ENCODE peak calls at places on chromosomes 4 and X, in eight cellular contexts. D is thoracic aorta, X is transverse colon, E is breast epithelium, V is left lung, F is adrenal gland, N is cardiac muscle cell, A is tibial artery. W is an unnamed sample. For H3K4me1, the result is how much of the 10 kb centered on the place peaks cover.

GRCh38 chrX:64218023-64218422 is 12.4 kb downstream of the ASB12 start:
- DNase-seq in E (no peak), X (no peak), F (no peak), N (no peak), D (no peak), A (no peak), V (no peak), W (no peak)

GRCh38 chr4:66574145-66574978 is 904.1 kb upstream of the EPHA5 start:
- DNase-seq in D (no peak), N (peak), V (no peak), A (no peak), E (no peak), X (no peak), F (no peak), W (no peak)

GRCh38 chrX:119190251-119190651 is 45.8 kb upstream of the PGRMC1 start:
- DNase-seq in A (no peak), F (peak), E (no peak), V (no peak), X (no peak), D (no peak), N (peak), W (no peak)

GRCh38 chr4:164501074-164501473 is 252.9 kb upstream of the SMIM31 start:
- DNase-seq in F (no peak), X (no peak), E (no peak), A (no peak), V (no peak), D (no peak), N (no peak), W (no peak)

GRCh38 chrX:1403228-1403627 is 11.3 kb upstream of the SLC25A6 start:
- DNase-seq in F (no peak), X (no peak), V (peak), N (no peak), E (no peak), A (peak), D (no peak), W (peak)

GRCh38 chr4:98546910-98547544 is 111.4 kb downstream of the TSPAN5 start:
- DNase-seq in N (peak), D (no peak), E (peak), F (peak), X (no peak), V (no peak), A (peak), W (no peak)

GRCh38 chr4:106334732-106335131 is 18.4 kb downstream of the AIMP1 start:
- DNase-seq in A (no peak), N (no peak), V (no peak), X (no peak), F (no peak), E (no peak), D (no peak), W (no peak)

GRCh38 chr4:7890635-7891393 is 48.8 kb downstream of the AFAP1 start:
- DNase-seq in V (no peak), E (no peak), F (no peak), D (no peak), N (peak), A (no peak), X (no peak), W (no peak)

GRCh38 chr4:78624048-78624447 is 72.5 kb downstream of the ANXA3 start:
- DNase-seq in V (no peak), E (no peak), A (no peak), N (no peak), F (no peak), D (no peak), X (no peak), W (no peak)

GRCh38 chrX:45900751-45901150 is 644.5 kb downstream of the ZNF674 start:
- DNase-seq in E (no peak), N (peak), V (no peak), A (no peak), D (no peak), F (no peak), X (no peak), W (no peak)

GRCh38 chr4:186805020-186805820 is 81.6 kb upstream of the FAT1 start:
- DNase-seq in V (no peak), E (no peak), X (no peak), A (no peak), N (no peak), D (no peak), F (no peak), W (no peak)

GRCh38 chr4:80112236-80112635 is 39.2 kb upstream of the ANTXR2 start:
- DNase-seq in A (no peak), D (no peak), X (no peak), E (no peak), F (no peak), V (no peak), N (peak), W (no peak)

DNA sequence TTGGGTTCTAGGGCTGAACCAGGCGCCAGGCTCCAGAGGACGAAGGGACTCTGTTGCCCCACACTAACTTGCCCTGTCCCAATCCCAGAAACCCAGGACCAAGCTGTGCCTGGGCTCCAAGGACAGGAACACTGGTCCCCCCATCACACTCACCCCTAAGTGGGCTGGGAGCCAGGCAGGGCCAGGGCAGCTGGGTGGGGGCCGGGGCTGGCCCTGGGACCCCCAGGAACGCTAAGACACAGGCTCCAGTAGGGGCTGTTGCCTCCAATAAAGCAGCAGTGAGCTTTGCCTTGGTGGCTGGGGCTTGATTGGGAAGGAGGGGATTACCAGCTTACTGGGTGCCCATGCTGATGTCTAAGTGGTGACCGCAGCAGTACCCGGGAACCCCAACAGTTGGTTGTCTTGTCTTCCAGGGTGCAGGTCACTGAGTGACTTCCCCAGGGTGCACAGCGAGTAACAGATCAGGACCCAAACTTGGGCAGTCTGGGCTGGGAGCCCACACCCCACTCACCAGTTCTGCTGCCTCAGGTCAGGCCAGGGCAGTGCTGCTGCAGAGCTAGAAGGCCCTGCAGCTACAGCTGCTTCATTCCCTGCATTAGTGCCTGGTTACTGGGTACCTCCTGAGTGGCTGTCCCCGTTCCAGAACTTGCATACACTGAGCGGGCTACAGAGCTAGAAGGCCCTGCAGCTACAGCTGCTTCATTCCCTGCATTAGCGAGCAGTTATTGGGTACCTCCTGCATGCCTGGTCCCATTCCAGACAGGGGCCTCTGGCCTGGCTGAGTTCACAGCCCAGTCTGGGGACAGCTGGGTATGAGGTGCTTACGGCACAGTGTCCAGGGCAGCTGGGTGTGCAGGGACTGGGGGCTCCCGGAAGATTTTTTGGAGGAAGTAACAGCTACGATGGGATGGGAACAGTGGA is 9.4 kb upstream of the ADD1 start:
- DNase-seq in A (peak), D (no peak), N (no peak), V (peak), X (peak), F (peak), E (no peak), W (peak)
- H3K4me1 ChIP-seq in A (under half), D (under half), N (under half), V (half or more), X (under half), F (under half), E (under half), W (under half)

GRCh38 chrX:68807818-68808217 is 21.0 kb upstream of the EFNB1 start:
- DNase-seq in A (no peak), E (no peak), F (no peak), X (no peak), N (peak), D (no peak), V (no peak), W (no peak)

DNA sequence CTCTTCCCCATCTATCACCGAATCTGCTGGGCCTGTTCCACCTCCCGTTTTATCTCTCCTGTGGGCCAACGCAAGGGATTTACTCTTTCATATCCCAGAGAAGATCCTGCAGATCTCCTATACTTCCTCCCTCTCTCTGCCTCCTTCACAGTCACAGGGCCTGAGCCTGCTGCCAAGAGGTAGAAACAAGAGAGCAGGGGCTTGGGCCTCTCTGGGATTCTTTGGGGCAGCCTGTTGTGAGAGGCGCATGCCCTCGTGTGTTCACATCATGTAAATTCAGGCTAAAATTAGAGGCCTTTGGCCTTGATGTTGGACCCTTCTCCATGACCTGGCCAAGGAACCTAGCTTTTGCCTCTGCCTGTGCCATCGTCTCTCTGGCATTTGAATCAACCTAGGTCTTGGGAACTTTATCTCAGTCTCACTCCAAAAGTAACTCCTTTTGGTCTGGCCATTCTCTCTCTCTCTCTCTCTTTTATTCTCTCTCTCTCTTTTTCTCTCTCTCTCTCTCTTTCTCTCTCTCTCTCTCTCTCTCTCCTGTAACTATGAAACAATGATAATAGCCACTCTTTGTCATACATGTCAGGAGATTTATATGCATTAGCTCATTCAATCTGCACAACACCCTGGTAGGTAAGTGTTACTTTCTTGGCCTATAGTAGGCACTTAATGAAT is 20.0 kb upstream of the EFNB1 start:
- DNase-seq in X (no peak), D (no peak), A (no peak), E (no peak), V (no peak), F (no peak), N (peak), W (no peak)
- TF ChIP-seq CTCF in X (no peak), D (no peak), A (no peak), E (no peak), V (no peak), F (peak), N (peak), W (no peak)

GRCh38 chr4:1179089-1179441 is 6.7 kb upstream of the SPON2 start:
- DNase-seq in N (no peak), E (no peak), A (no peak), V (no peak), D (no peak), X (no peak), F (no peak), W (no peak)

GRCh38 chr4:1175635-1176229 is 3.3 kb upstream of the SPON2 start:
- DNase-seq in D (no peak), F (no peak), E (no peak), A (no peak), N (no peak), X (no peak), V (no peak), W (no peak)

GRCh38 chr4:1176398-1177273 is 4.3 kb upstream of the SPON2 start:
- DNase-seq in E (no peak), D (no peak), A (no peak), N (no peak), V (no peak), X (no peak), F (no peak), W (no peak)

GRCh38 chr4:1178300-1179088 is 6.1 kb upstream of the SPON2 start:
- DNase-seq in A (no peak), X (no peak), E (no peak), V (no peak), F (no peak), N (no peak), D (no peak), W (no peak)

GRCh38 chr4:1177274-1178141 is 5.1 kb upstream of the SPON2 start:
- DNase-seq in A (peak), X (peak), V (no peak), E (no peak), N (no peak), D (no peak), F (no peak), W (no peak)
- H3K4me1 ChIP-seq in A (under half), X (under half), V (under half), E (under half), N (under half), D (under half), F (under half), W (under half)

DNA sequence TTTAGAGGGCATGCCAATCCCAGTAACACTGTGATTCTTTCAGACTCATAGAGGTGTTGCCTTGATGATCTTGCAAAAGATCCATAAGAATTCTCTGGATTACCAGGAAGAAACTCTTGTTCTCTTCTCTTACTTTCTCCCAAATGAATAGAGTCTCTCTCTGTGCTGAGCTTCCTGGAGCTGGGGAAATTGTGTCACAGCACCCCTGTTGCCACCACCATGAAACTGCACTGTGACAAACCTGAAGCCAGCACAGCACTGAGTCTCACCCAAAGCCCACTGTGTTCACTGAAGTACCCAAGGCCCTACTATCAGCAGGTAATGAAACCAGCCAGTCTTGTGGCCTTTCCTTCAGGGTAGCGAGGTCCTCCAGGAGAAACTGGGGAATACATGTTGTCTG is 332.7 kb upstream of the FGF16 start:
- DNase-seq in E (no peak), A (no peak), V (no peak), D (no peak), F (no peak), X (no peak), N (no peak), W (no peak)
- TF ChIP-seq CTCF in E (no peak), A (no peak), V (no peak), D (no peak), F (no peak), X (no peak), N (no peak), W (no peak)

DNA sequence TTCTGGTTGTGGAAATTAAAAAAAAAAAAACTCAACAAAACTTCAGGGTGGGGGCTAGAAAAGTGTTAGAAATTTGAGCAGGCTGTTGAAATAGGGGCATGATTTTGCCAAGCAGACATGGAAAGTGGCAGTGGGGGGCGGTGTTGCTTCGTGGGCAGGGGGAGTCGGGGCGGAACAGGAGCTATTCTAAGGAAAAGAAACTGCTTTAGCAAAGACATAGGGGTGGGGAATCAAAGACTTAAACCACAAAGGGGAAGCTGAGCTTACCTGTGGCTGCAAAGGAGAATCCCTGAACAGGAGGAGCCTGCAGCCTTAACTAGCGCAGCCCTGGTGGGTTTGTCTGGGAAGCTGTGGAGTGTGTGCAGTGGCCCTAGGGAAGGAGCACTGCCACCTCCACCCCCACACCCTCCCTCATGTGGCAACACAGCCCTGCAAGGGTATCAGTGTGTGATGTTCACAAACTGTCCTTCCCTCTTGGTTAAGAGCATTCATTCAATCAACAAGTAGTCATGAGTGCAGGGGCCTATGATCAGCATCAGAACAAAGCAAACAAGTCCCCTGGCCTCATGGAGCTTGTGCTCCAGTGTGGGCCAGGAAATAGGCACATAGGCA is 20.5 kb downstream of the SEL1L3 start:
- DNase-seq in E (no peak), A (no peak), X (peak), V (no peak), F (no peak), N (no peak), D (no peak), W (no peak)
- H3K4me1 ChIP-seq in E (under half), A (under half), X (under half), V (under half), F (under half), N (under half), D (under half), W (under half)

W was measured in lower lobe of right lung.